ENCODE peak calls at places on chromosome 11, in nine cellular contexts. I, X, B, H, W, L, A, F and D are unnamed samples.

GRCh38 chr11:116896211-116896610 is 58.8 kb upstream of the APOA1 start:
- DNase-seq in H (no peak), W (no peak), A (no peak), L (no peak), F (no peak), X (no peak), B (no peak), I (no peak), D (no peak)

GRCh38 chr11:61574611-61575010 is 6.3 kb downstream of the SYT7 start:
- DNase-seq in I (no peak), H (no peak), X (no peak), F (no peak), L (no peak), W (no peak), A (no peak), B (no peak), D (no peak)

GRCh38 chr11:117932426-117932825 is 3.2 kb upstream of the TMPRSS13 start:
- DNase-seq in W (peak; percentile 67), I (no peak), F (no peak), B (no peak), X (no peak), L (no peak), A (no peak), H (no peak), D (no peak)

GRCh38 chr11:70087446-70088167 is 9.5 kb downstream of the ANO1 start:
- DNase-seq in A (no peak), B (no peak), F (no peak), H (no peak), I (no peak), L (no peak), X (no peak), W (no peak), D (no peak)

GRCh38 chr11:126607374-126607773 is 251.9 kb downstream of the ST3GAL4 start:
- DNase-seq in I (peak; percentile 51), B (peak; percentile 59), X (peak; percentile 73), W (no peak), F (peak; percentile 31), A (peak; percentile 83), L (peak; percentile 51), H (peak; percentile 59), D (peak; percentile 69)

GRCh38 chr11:73295259-73295995 is 12.6 kb upstream of the ARHGEF17 start:
- DNase-seq in H (peak; percentile 85), A (peak; percentile 87), F (peak; percentile 67), W (no peak), L (peak; percentile 88), I (peak; percentile 82), B (peak; percentile 91), X (peak; percentile 85), D (peak; percentile 84)

GRCh38 chr11:128848815-128849455 is 18.2 kb downstream of the KCNJ1 start:
- DNase-seq in A (peak; percentile 70), I (peak; percentile 70), B (peak; percentile 78), W (peak; percentile 45), X (peak; percentile 89), F (peak; percentile 75), L (peak; percentile 50), H (peak; percentile 57), D (peak; percentile 80)

GRCh38 chr11:47314992-47315391 is 37.5 kb downstream of the MYBPC3 start:
- DNase-seq in A (peak; percentile 35), F (no peak), I (no peak), B (no peak), X (no peak), H (no peak), W (no peak), L (peak; percentile 37), D (no peak)

GRCh38 chr11:62611705-62612365 is 740 bp downstream of the EML3 start:
- DNase-seq in X (peak; percentile 21), I (peak; percentile 78), H (no peak), A (peak; percentile 72), B (no peak), L (peak; percentile 62), W (no peak), F (peak; percentile 49), D (peak; percentile 77)

GRCh38 chr11:66186470-66186869 is 82.0 kb upstream of the RAB1B start:
- DNase-seq in I (no peak), L (no peak), H (no peak), A (no peak), B (no peak), W (no peak), X (no peak), F (no peak), D (no peak)

GRCh38 chr11:35529971-35530495 is 4.6 kb upstream of the PAMR1 start:
- DNase-seq in X (no peak), L (peak; percentile 94), F (peak; percentile 30), H (peak; percentile 87), I (no peak), A (no peak), W (no peak), B (no peak), D (no peak)

GRCh38 chr11:71470956-71471355 is 18.0 kb downstream of the NADSYN1 start:
- DNase-seq in I (no peak), B (no peak), F (no peak), X (no peak), W (no peak), L (no peak), H (no peak), A (no peak), D (no peak)

GRCh38 chr11:112322173-112322813 is 61.6 kb upstream of the PLET1 start:
- DNase-seq in H (no peak), L (no peak), B (no peak), X (no peak), I (no peak), W (no peak), A (no peak), F (no peak), D (no peak)

GRCh38 chr11:124917115-124917637 is 1.9 kb upstream of the HEPN1 start:
- DNase-seq in H (no peak), X (no peak), L (peak; percentile 76), B (no peak), W (no peak), I (no peak), F (no peak), A (no peak), D (no peak)

GRCh38 chr11:80155412-80156017 is 714.7 kb upstream of the TENM4 start:
- DNase-seq in F (no peak), W (no peak), L (peak; percentile 29), I (peak; percentile 15), X (peak; percentile 22), A (no peak), H (peak; percentile 40), B (peak; percentile 6), D (peak; percentile 7)
- TF ChIP-seq CTCF in F (peak; percentile 58), W (no peak), L (peak; percentile 40), I (peak; percentile 50), X (peak; percentile 60), A (peak; percentile 39), H (peak; percentile 65), B (peak; percentile 72), D (peak; percentile 24)

DNA sequence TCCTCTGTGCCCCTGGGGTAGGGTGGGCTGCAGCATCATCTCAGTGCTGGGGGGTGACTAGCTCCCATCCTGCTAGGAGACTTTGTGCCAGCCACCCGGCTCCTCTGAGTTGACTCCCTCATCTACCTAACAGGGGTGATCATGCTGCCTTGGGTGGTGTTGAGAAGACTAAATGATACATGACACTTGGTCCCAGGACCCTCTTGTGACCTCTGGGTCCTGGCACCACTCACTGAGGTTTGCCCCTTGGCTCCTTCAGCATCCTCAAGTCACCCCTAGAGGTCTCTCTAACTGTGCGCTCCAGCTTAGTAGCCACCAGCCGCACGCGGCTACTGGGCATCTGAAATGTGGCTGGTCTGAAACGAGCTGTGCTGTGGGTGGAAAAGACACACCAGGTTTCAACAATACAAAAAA is 72.1 kb downstream of the LRRC32 start:
- DNase-seq in B (no peak), H (no peak), L (peak; percentile 73), F (peak; percentile 51), X (peak; percentile 50), W (peak; percentile 76), I (peak; percentile 69), A (peak; percentile 64), D (peak; percentile 78)
- TF ChIP-seq CTCF in B (peak; percentile 44), H (peak; percentile 82), L (peak; percentile 64), F (peak; percentile 63), X (peak; percentile 25), W (peak; percentile 29), I (peak; percentile 66), A (peak; percentile 40), D (peak; percentile 62)

GRCh38 chr11:132396318-132396717 is 1025.9 kb downstream of the NTM start:
- DNase-seq in H (no peak), F (no peak), A (no peak), W (no peak), I (no peak), B (no peak), L (no peak), X (no peak), D (no peak)

GRCh38 chr11:132405728-132406127 is 1035.3 kb downstream of the NTM start:
- DNase-seq in F (no peak), L (no peak), A (no peak), H (no peak), I (no peak), W (no peak), B (no peak), X (no peak), D (no peak)

GRCh38 chr11:132402056-132402684 is 1031.8 kb downstream of the NTM start:
- DNase-seq in H (peak; percentile 57), I (peak; percentile 44), W (no peak), L (peak; percentile 59), F (peak; percentile 13), B (peak; percentile 40), A (peak; percentile 56), X (peak; percentile 77), D (peak; percentile 46)
- TF ChIP-seq CTCF in H (peak; percentile 85), I (peak; percentile 76), W (no peak), L (peak; percentile 62), F (peak; percentile 60), B (peak; percentile 64), A (no peak), X (peak; percentile 71), D (peak; percentile 13)

GRCh38 chr11:122022646-122023045 is 93.4 kb downstream of the BLID start:
- DNase-seq in F (no peak), I (no peak), L (no peak), A (no peak), H (no peak), X (no peak), B (no peak), W (no peak), D (no peak)

GRCh38 chr11:122023614-122024250 is 92.3 kb downstream of the BLID start:
- DNase-seq in H (no peak), B (no peak), L (peak; percentile 48), X (no peak), A (no peak), W (no peak), I (no peak), F (no peak), D (no peak)

GRCh38 chr11:122024278-122024677 is 91.7 kb downstream of the BLID start:
- DNase-seq in W (no peak), F (no peak), B (no peak), X (no peak), I (no peak), H (no peak), A (no peak), L (no peak), D (no peak)

GRCh38 chr11:122019908-122020694 is 95.9 kb downstream of the BLID start:
- DNase-seq in H (no peak), I (no peak), X (no peak), F (no peak), L (no peak), A (no peak), B (no peak), W (no peak), D (no peak)

DNA sequence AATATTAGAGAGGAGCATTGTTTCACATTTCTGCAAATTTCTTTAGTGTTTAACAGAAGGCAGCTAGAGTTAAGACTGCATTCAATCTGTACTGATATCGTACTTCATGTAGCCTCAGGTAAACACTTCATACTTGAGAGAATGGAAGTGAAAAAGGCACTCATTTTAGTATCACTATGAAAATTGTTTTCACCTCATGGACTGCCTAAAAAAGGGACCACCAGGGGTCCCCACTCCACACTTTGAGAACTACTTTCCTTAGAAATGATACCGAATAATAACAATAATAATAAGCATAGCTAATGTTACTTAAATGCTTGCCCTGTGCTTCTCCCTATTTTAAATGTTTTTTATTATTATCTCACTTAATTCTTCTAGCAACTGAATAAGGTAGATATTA is 95.1 kb downstream of the BLID start:
- DNase-seq in X (peak; percentile 31), I (no peak), H (peak; percentile 32), L (peak; percentile 54), W (no peak), F (no peak), B (no peak), A (no peak), D (no peak)
- TF ChIP-seq CTCF in X (peak; percentile 78), I (no peak), H (peak; percentile 72), L (peak; percentile 54), W (no peak), F (peak; percentile 58), B (peak; percentile 60), A (peak; percentile 3), D (no peak)